ENCODE peak calls at places on chromosomes 7 and 10, in five cellular contexts. P is OCI-LY7, W is fibroblast of pulmonary artery, H is bronchial epithelial cell, Q is mammary epithelial cell. L is an unnamed sample.

GRCh38 chr7:7581531-7582179 is 15.0 kb downstream of the MIOS start:
- DNase-seq in H (no peak), P (no peak), Q (no peak), W (no peak), L (no peak)

GRCh38 chr7:143896667-143897066 is 5.3 kb downstream of the TCAF1 start:
- DNase-seq in Q (no peak), P (no peak), W (no peak), H (no peak), L (no peak)

GRCh38 chr7:107711301-107711700 is 32.6 kb upstream of the CBLL1 start:
- DNase-seq in W (no peak), Q (peak; percentile 31), P (no peak), H (peak; percentile 4), L (no peak)

GRCh38 chr10:609868-610545 is 79.5 kb downstream of the DIP2C start:
- DNase-seq in W (no peak), P (no peak), Q (no peak), H (no peak), L (no peak)

GRCh38 chr10:91345716-91346115 is 64.4 kb upstream of the HECTD2 start:
- DNase-seq in H (peak; percentile 41), P (no peak), Q (no peak), W (peak; percentile 14), L (no peak)

GRCh38 chr10:116109481-116109880 is 163.5 kb downstream of the GFRA1 start:
- DNase-seq in P (no peak), Q (no peak), W (no peak), H (no peak), L (no peak)

GRCh38 chr7:156168434-156168833 is 356.2 kb upstream of the SHH start:
- DNase-seq in P (no peak), H (no peak), Q (no peak), W (no peak), L (no peak)

GRCh38 chr7:98514211-98515150 is 102.6 kb upstream of the NPTX2 start:
- DNase-seq in Q (no peak), H (no peak), P (no peak), W (no peak), L (no peak)

GRCh38 chr7:100482728-100483100 is 1.0 kb upstream of the NYAP1 start:
- DNase-seq in H (no peak), Q (no peak), P (no peak), W (no peak), L (no peak)

GRCh38 chr7:50315739-50316671 is 11.5 kb downstream of the IKZF1 start:
- DNase-seq in P (peak; percentile 57), Q (no peak), W (no peak), H (no peak), L (no peak)

GRCh38 chr10:132517951-132518521 is 19.6 kb upstream of the INPP5A start:
- DNase-seq in H (no peak), P (no peak), W (no peak), Q (no peak), L (no peak)

GRCh38 chr7:114008696-114009095 is 89.9 kb upstream of the PPP1R3A start:
- DNase-seq in W (no peak), Q (no peak), H (no peak), P (no peak), L (no peak)

GRCh38 chr7:17626215-17626614 is 314.1 kb downstream of the SNX13 start:
- DNase-seq in H (no peak), P (no peak), W (no peak), Q (no peak), L (no peak)

GRCh38 chr7:42105541-42106349 is 131.3 kb downstream of the GLI3 start:
- DNase-seq in W (no peak), P (no peak), Q (no peak), H (no peak), L (no peak)

GRCh38 chr7:131900785-131901287 is 344.4 kb upstream of the PODXL start:
- DNase-seq in P (no peak), W (no peak), Q (no peak), H (no peak), L (no peak)

GRCh38 chr7:145036592-145037386 is 200.9 kb upstream of the TPK1 start:
- DNase-seq in P (peak; percentile 65), H (peak; percentile 57), Q (peak; percentile 25), W (peak; percentile 64), L (peak; percentile 69)

GRCh38 chr7:140656548-140657515 is 15.9 kb upstream of the ADCK2 start:
- DNase-seq in H (peak; percentile 85), Q (peak; percentile 83), W (peak; percentile 69), P (peak; percentile 54), L (peak; percentile 68)

GRCh38 chr7:6637544-6638229 is 569 bp downstream of the ZNF316 start:
- DNase-seq in Q (no peak), P (peak; percentile 86), H (no peak), W (peak; percentile 8), L (peak; percentile 21)

GRCh38 chr7:2807455-2807845 is 36.7 kb downstream of the GNA12 start:
- DNase-seq in P (no peak), W (no peak), H (no peak), Q (no peak), L (no peak)

GRCh38 chr10:132035476-132035875 is 30.3 kb upstream of the JAKMIP3 start:
- DNase-seq in H (no peak), P (no peak), Q (no peak), W (no peak), L (no peak)

GRCh38 chr10:106982248-106982647 is 182.3 kb downstream of the SORCS1 start:
- DNase-seq in Q (no peak), W (no peak), P (no peak), H (no peak), L (no peak)

DNA sequence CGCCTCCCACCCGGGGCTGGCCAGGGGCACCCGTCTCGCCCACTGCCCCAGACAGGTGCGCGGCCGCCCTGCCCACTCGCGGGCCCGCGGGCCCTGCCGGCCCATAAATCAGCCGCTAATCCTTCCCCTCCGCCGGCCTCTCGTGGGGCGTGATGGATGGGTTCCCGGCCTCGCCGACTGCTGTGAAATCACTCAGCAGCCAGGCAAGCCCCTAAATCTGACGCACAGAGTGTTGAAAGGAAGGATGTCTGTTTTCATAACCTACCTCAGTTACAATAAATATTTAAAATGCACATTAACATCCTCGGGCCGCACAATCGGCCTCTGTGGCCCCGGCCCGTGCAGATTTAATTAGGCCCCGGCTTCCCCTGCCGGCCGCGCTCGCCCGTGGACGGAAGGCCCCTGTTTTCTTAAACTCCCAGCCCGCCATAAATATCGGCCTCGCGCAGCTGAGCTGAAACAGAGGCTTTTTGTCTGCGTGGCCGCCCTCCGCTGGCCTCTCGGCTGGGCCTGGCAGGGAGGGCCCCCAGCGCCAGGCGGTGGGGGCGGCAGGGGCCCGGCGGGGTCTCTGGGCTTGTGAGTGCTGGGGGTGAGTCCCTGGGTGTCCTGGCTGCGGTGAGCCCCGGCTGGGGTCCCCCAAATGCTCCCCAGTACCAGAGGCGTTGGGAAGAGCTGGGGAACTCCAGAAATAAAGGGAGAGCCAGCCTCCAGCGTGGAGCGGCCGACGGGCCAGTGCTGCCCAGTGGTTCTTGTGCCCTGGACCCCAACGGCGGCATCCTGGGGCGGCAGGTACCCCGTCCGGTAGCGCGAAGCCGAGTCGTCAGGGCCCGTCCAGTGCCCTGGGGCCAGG is 90.7 kb downstream of the UNCX start:
- DNase-seq in Q (no peak), W (no peak), P (no peak), H (no peak), L (no peak)
- TF ChIP-seq CTCF in Q (no peak), W (no peak), P (no peak), H (no peak), L (no peak)

DNA sequence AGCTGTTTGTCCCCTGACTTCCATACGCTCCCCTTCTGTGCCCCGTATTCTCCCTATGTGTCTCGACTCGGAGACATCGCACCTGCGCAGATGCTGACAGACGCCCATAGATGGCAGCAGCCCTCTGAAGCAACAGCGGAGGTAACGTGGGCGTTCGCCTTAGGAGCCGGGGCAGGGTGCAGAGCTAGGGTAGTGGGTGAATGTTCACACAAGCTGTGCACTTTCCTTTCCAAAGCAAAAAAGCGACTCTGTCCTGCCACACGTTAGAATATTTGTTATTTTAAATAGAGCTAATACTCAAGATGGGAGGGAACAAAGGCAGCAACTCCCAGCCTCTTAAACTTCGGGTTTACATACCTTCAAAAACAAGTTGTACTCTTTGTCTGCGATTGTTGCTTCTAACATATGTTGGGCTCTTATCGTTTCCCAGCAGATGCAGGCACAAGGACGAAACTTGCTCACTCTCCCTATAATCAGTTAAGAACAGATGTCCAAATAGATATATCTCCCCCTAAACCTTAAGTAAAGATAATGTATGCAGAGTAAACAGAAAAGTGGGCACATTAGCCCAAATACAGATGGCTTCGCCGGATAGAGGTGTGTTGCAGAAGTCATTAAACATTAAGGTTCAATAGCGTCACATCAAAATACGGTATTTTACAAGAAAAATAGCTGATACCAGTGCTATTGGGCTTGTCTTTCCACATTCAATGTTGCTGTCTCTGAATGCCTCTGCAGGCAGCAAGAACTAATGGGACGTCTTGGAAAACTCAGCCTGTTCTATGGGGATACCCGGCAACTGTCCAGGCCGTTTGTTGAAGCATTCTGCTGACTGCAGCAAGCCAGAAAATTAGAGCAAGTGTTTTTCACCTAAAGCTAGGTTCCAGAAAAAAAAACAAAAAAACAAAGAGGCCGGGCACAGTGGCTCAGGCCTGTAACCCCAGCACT is 340.3 kb upstream of the PRKCQ start:
- DNase-seq in P (peak; percentile 86), W (peak; percentile 60), H (peak; percentile 67), Q (peak; percentile 48), L (peak; percentile 79)
- TF ChIP-seq CTCF in P (peak; percentile 94), W (peak; percentile 76), H (peak; percentile 85), Q (peak; percentile 81), L (peak; percentile 82)

GRCh38 chr7:54663186-54663585 is 95.8 kb downstream of the SEC61G start:
- DNase-seq in P (no peak), Q (no peak), H (no peak), W (no peak), L (no peak)

GRCh38 chr7:54663603-54664234 is 95.3 kb downstream of the SEC61G start:
- DNase-seq in P (no peak), H (no peak), W (no peak), Q (no peak), L (no peak)

GRCh38 chr7:54662701-54663100 is 96.3 kb downstream of the SEC61G start:
- DNase-seq in W (no peak), Q (no peak), P (no peak), H (no peak), L (no peak)

DNA sequence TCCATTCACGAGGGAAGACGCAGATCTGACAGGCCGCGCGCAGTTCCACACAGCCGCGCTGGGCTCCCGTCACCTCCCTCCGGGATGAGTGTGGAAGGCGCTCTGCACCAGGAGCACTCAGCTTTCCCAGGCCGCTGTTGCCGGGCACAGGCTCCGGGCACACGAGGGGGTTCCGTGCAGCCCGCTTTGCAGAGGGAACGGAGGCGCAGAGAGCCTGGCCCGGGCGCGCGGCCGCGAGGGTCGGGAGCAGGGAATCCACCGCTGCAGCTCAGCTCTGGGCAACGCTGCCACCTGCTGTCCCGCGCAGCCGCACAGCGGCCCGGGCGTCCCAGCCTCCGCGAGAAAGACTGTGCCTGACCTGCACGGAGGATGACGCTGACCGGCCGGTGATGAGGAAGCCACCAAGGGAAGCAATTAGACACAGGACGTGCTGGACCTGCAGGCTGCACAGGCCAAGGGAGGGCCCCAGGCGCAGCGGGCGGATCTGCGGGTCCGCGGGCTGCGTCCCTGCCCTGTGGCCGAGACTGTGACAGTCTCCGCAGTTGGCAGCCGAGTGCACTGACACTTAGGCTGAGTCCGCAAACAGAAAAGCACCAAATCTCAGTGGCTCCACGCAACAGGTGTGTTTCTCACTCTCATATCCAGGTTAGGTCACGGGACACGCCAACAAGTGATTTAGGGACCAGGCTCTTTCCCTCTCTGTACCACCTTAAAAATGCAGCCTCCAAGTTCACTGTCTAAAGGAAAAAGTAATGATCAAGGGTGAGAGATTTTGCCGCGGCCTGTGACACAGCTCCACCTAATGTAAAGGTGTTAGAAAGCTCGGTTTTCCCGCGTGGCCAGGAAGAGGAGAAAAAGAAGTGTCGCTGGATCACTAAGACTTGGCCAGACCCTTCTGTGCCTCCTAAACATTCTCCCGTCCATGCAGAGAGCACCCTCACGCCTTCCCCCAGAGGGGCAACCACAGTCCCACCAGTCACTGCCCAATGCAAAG is 94.5 kb downstream of the SEC61G start:
- DNase-seq in W (peak; percentile 1), Q (peak; percentile 66), P (peak; percentile 1), H (peak; percentile 58), L (peak; percentile 52)
- TF ChIP-seq CTCF in W (peak; percentile 2), Q (peak; percentile 45), P (peak; percentile 49), H (peak; percentile 88), L (peak; percentile 80)

GRCh38 chr7:45924283-45924682 is 3.2 kb upstream of the IGFBP3 start:
- DNase-seq in H (peak; percentile 91), W (peak; percentile 71), P (no peak), Q (peak; percentile 93), L (peak; percentile 81)
- TF ChIP-seq CTCF in H (no peak), W (peak; percentile 4), P (no peak), Q (no peak), L (no peak)

L was measured in MCF 10A.